ENCODE peak calls at places on chromosome 14, in four cellular contexts. Q, R, W and J are unnamed samples.
A peak's percentile ranks its signal among the peaks of the same experiment; 100 is the strongest.

GRCh38 chr14:100076133-100076532 is 10.9 kb downstream of the EVL start:
- DNase-seq in Q (peak; percentile 71), R (no peak), W (no peak), J (peak; percentile 40)

GRCh38 chr14:42779024-42779423 is 1172.3 kb downstream of the LRFN5 start:
- DNase-seq in Q (no peak), R (no peak), W (no peak), J (no peak)

GRCh38 chr14:63269561-63270225 is 49.0 kb downstream of the GPHB5 start:
- DNase-seq in Q (no peak), R (no peak), W (no peak), J (no peak)

GRCh38 chr14:85037411-85037810 is 492.5 kb upstream of the FLRT2 start:
- DNase-seq in Q (no peak), R (no peak), W (no peak), J (no peak)

GRCh38 chr14:91290986-91291385 is 46.5 kb upstream of the GPR68 start:
- DNase-seq in Q (no peak), R (no peak), W (no peak), J (no peak)

GRCh38 chr14:68306934-68307758 is 485.7 kb downstream of the ZFP36L1 start:
- DNase-seq in Q (no peak), R (no peak), W (peak; percentile 65), J (no peak)

GRCh38 chr14:99603471-99603933 is 505 bp downstream of the CCDC85C start:
- DNase-seq in Q (no peak), R (peak; percentile 32), W (no peak), J (peak; percentile 34)

GRCh38 chr14:24289649-24290283 is 9.8 kb downstream of the DHRS1 start:
- DNase-seq in Q (no peak), R (no peak), W (no peak), J (peak; percentile 28)

GRCh38 chr14:60721331-60722162 is 2.6 kb downstream of the SIX4 start:
- DNase-seq in Q (peak; percentile 56), R (peak; percentile 38), W (no peak), J (no peak)

GRCh38 chr14:57533214-57533613 is 39.6 kb upstream of the CCDC198 start:
- DNase-seq in Q (no peak), R (no peak), W (no peak), J (no peak)

GRCh38 chr14:92595267-92595666 is 81.7 kb downstream of the RIN3 start:
- DNase-seq in Q (no peak), R (no peak), W (no peak), J (no peak)

GRCh38 chr14:100392266-100392850 is 69.2 kb downstream of the SLC25A47 start:
- DNase-seq in Q (no peak), R (no peak), W (no peak), J (no peak)

GRCh38 chr14:99686557-99687283 is 2.6 kb downstream of the CYP46A1 start:
- DNase-seq in Q (no peak), R (no peak), W (peak; percentile 13), J (no peak)

GRCh38 chr14:35304812-35305462 is 12.8 kb downstream of the PSMA6 start:
- DNase-seq in Q (no peak), R (no peak), W (no peak), J (no peak)

GRCh38 chr14:60648169-60648933 is 926 bp downstream of the SIX1 start:
- DNase-seq in Q (peak; percentile 45), R (no peak), W (no peak), J (no peak)

GRCh38 chr14:74394549-74394948 is 31.5 kb downstream of the SYNDIG1L start:
- DNase-seq in Q (no peak), R (no peak), W (no peak), J (no peak)

GRCh38 chr14:98466807-98467206 is 805.2 kb downstream of the BCL11B start:
- DNase-seq in Q (no peak), R (no peak), W (no peak), J (no peak)

GRCh38 chr14:89337912-89338311 is 79.1 kb downstream of the FOXN3 start:
- DNase-seq in Q (no peak), R (no peak), W (no peak), J (no peak)

GRCh38 chr14:23101213-23101970 is 3.4 kb downstream of the CIROP start:
- DNase-seq in Q (no peak), R (no peak), W (no peak), J (no peak)

GRCh38 chr14:77864085-77864484 is 64.2 kb downstream of the ADCK1 start:
- DNase-seq in Q (no peak), R (no peak), W (no peak), J (no peak)

GRCh38 chr14:44803239-44803905 is 158.4 kb downstream of the KLHL28 start:
- DNase-seq in Q (no peak), R (no peak), W (no peak), J (no peak)

GRCh38 chr14:65210827-65211192 is 108.5 kb upstream of the MAX start:
- DNase-seq in Q (no peak), R (no peak), W (no peak), J (no peak)

GRCh38 chr14:22084393-22085281 is 411.0 kb upstream of the OR4E1 start:
- DNase-seq in Q (no peak), R (no peak), W (no peak), J (no peak)

GRCh38 chr14:31933716-31934115 is 143.4 kb upstream of the ARHGAP5 start:
- DNase-seq in Q (no peak), R (no peak), W (no peak), J (no peak)

GRCh38 chr14:60051690-60052324 is 39.9 kb upstream of the PCNX4 start:
- DNase-seq in Q (no peak), R (no peak), W (no peak), J (peak; percentile 35)

GRCh38 chr14:104436047-104436531 is 143.5 kb upstream of the C14orf180 start:
- DNase-seq in Q (peak; percentile 74), R (no peak), W (no peak), J (no peak)

GRCh38 chr14:61749867-61750266 is 12.4 kb upstream of the SNAPC1 start:
- DNase-seq in Q (no peak), R (no peak), W (no peak), J (no peak)
- H3K4me3 ChIP-seq in Q (peak overlapping the region; percentile 56), R (peak overlapping the region; percentile 84), W (no peak overlapping the region), J (no peak overlapping the region)

GRCh38 chr14:105629886-105630215 is 103.5 kb downstream of the TMEM121 start:
- DNase-seq in Q (no peak), R (no peak), W (no peak), J (no peak)

GRCh38 chr14:105622329-105622955 is 96.1 kb downstream of the TMEM121 start:
- DNase-seq in Q (no peak), R (no peak), W (no peak), J (no peak)

GRCh38 chr14:105632010-105632409 is 105.6 kb downstream of the TMEM121 start:
- DNase-seq in Q (peak; percentile 39), R (no peak), W (no peak), J (no peak)

GRCh38 chr14:105627701-105628100 is 101.3 kb downstream of the TMEM121 start:
- DNase-seq in Q (no peak), R (no peak), W (no peak), J (no peak)
- H3K4me3 ChIP-seq in Q (no peak overlapping the region), R (no peak overlapping the region), W (no peak overlapping the region), J (no peak overlapping the region)

GRCh38 chr14:70292716-70293115 is 66.8 kb downstream of the COX16 start:
- DNase-seq in Q (no peak), R (no peak), W (no peak), J (no peak)

GRCh38 chr14:70289138-70289537 is 70.3 kb downstream of the COX16 start:
- DNase-seq in Q (no peak), R (no peak), W (no peak), J (no peak)
- H3K4me3 ChIP-seq in Q (no peak overlapping the region), R (peak overlapping the region; percentile 47), W (no peak overlapping the region), J (no peak overlapping the region)

GRCh38 chr14:95537298-95538089 is 2.6 kb downstream of the GLRX5 start:
- DNase-seq in Q (no peak), R (no peak), W (peak; percentile 10), J (no peak)

GRCh38 chr14:95541932-95542554 is 7.2 kb downstream of the GLRX5 start:
- DNase-seq in Q (no peak), R (no peak), W (no peak), J (no peak)

GRCh38 chr14:95536036-95536577 is 1.3 kb downstream of the GLRX5 start:
- DNase-seq in Q (no peak), R (no peak), W (peak; percentile 13), J (no peak)

GRCh38 chr14:95540236-95540635 is 5.4 kb downstream of the GLRX5 start:
- DNase-seq in Q (no peak), R (no peak), W (no peak), J (no peak)

DNA sequence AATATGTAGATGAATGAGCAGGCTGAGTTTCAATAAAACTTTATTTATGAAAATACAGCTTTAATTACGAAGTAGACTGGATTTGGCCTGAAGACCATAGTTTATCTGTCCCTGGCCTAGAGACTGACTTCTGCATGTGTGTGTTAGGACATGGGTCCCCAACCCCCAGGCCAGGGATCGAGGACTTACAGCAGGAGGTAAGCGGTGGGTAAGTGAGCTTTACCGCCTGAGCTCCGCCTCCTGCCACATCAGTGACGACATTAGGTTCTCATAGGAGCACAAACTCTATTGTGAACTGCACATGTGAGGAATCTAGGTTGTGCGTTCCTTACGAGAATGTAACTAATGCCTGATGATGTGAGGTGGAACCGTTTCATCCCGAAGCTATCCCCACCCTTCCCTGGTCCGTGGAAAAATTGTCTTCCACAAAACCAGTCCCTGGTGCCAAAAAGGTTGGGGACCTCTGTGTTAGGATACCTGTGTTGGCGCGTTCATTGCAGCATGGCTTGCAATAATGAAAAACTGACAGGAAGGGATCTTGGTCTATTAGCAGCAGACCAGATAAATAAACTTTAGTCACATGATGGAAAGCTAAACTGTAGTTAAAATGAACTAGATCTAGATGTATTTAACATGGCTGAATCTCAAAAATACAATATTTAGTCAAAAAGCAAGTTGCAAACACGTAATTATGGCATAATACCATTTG is 4.1 kb downstream of the GLRX5 start:
- DNase-seq in Q (no peak), R (no peak), W (peak; percentile 9), J (no peak)
- H3K4me3 ChIP-seq in Q (no peak overlapping the region), R (no peak overlapping the region), W (no peak overlapping the region), J (no peak overlapping the region)

GRCh38 chr14:70887207-70888150 is 19.8 kb upstream of the PCNX1 start:
- DNase-seq in Q (no peak), R (no peak), W (no peak), J (no peak)
- H3K4me3 ChIP-seq in Q (no peak overlapping the region), R (peak overlapping the region; percentile 43), W (peak overlapping the region; percentile 16), J (no peak overlapping the region)

GRCh38 chr14:55603401-55603953 is 23.5 kb downstream of the KTN1 start:
- DNase-seq in Q (no peak), R (no peak), W (no peak), J (no peak)

GRCh38 chr14:55604900-55605418 is 25.0 kb downstream of the KTN1 start:
- DNase-seq in Q (no peak), R (no peak), W (no peak), J (no peak)

GRCh38 chr14:55600784-55601561 is 21.0 kb downstream of the KTN1 start:
- DNase-seq in Q (no peak), R (no peak), W (no peak), J (no peak)

GRCh38 chr14:55604467-55604866 is 24.5 kb downstream of the KTN1 start:
- DNase-seq in Q (no peak), R (no peak), W (no peak), J (no peak)

GRCh38 chr14:55599250-55599879 is 19.4 kb downstream of the KTN1 start:
- DNase-seq in Q (peak; percentile 58), R (no peak), W (peak; percentile 47), J (no peak)
- H3K4me3 ChIP-seq in Q (no peak overlapping the region), R (no peak overlapping the region), W (no peak overlapping the region), J (no peak overlapping the region)